ENCODE peak calls at places on chromosomes 16 and 17, in six cellular contexts. D, U, E, H, I and C are unnamed samples.
A peak's percentile ranks its signal among the peaks of the same experiment; 100 is the strongest.

GRCh38 chr17:78022425-78022824 is 63.9 kb downstream of the TNRC6C start:
- DNase-seq in D (no peak), U (no peak), E (no peak), H (no peak), I (no peak), C (no peak)

GRCh38 chr16:12531937-12532336 is 271.8 kb downstream of the CPPED1 start:
- DNase-seq in D (peak; percentile 2), U (no peak), E (no peak), H (no peak), I (no peak), C (no peak)

GRCh38 chr16:87445486-87445885 is 47.3 kb downstream of the ZCCHC14 start:
- DNase-seq in D (peak; percentile 25), U (no peak), E (no peak), H (no peak), I (no peak), C (no peak)

GRCh38 chr17:7834554-7834890 is 505 bp downstream of the KDM6B start:
- DNase-seq in D (peak; percentile 81), U (no peak), E (no peak), H (peak; percentile 81), I (peak; percentile 58), C (no peak)

GRCh38 chr16:10266809-10267208 is 84.6 kb upstream of the GRIN2A start:
- DNase-seq in D (no peak), U (no peak), E (peak; percentile 54), H (no peak), I (no peak), C (no peak)

GRCh38 chr16:89256651-89257254 is 39.2 kb downstream of the ZNF778 start:
- DNase-seq in D (peak; percentile 81), U (no peak), E (no peak), H (peak; percentile 46), I (peak; percentile 41), C (no peak)

GRCh38 chr16:50685456-50686058 is 4.4 kb upstream of the SNX20 start:
- DNase-seq in D (no peak), U (peak; percentile 38), E (no peak), H (no peak), I (no peak), C (no peak)

GRCh38 chr17:45292696-45293412 is 24.0 kb downstream of the MAP3K14 start:
- DNase-seq in D (peak; percentile 63), U (no peak), E (no peak), H (no peak), I (no peak), C (no peak)

GRCh38 chr17:50844117-50844700 is 8.8 kb downstream of the WFIKKN2 start:
- DNase-seq in D (no peak), U (no peak), E (no peak), H (no peak), I (no peak), C (no peak)

GRCh38 chr17:31581022-31581483 is 189.6 kb downstream of the RAB11FIP4 start:
- DNase-seq in D (peak; percentile 78), U (no peak), E (no peak), H (peak; percentile 71), I (peak; percentile 83), C (peak; percentile 64)

GRCh38 chr17:8012996-8013640 is 10.7 kb downstream of the GUCY2D start:
- DNase-seq in D (no peak), U (no peak), E (no peak), H (no peak), I (no peak), C (no peak)

GRCh38 chr17:40694584-40694983 is 9.0 kb downstream of the KRT24 start:
- DNase-seq in D (no peak), U (no peak), E (no peak), H (no peak), I (no peak), C (no peak)

GRCh38 chr17:74840989-74841666 is 18.6 kb downstream of the GRIN2C start:
- DNase-seq in D (peak; percentile 73), U (no peak), E (no peak), H (peak; percentile 45), I (peak; percentile 19), C (no peak)

GRCh38 chr16:50309156-50309526 is 42.8 kb downstream of the ADCY7 start:
- DNase-seq in D (no peak), U (no peak), E (no peak), H (no peak), I (no peak), C (no peak)

GRCh38 chr16:56860226-56861020 is 4.6 kb upstream of the SLC12A3 start:
- DNase-seq in D (no peak), U (peak; percentile 82), E (peak; percentile 75), H (no peak), I (no peak), C (no peak)

GRCh38 chr17:29341726-29342125 is 47.8 kb upstream of the NUFIP2 start:
- DNase-seq in D (no peak), U (no peak), E (no peak), H (no peak), I (peak; percentile 57), C (no peak)

GRCh38 chr16:30715777-30716445 is 16.9 kb downstream of the SRCAP start:
- DNase-seq in D (no peak), U (no peak), E (no peak), H (no peak), I (peak; percentile 42), C (no peak)

GRCh38 chr17:19744922-19745757 is 3.0 kb downstream of the ALDH3A1 start:
- DNase-seq in D (peak; percentile 96), U (no peak), E (no peak), H (peak; percentile 89), I (peak; percentile 57), C (peak; percentile 73)

GRCh38 chr16:74226361-74226979 is 70.1 kb upstream of the PSMD7 start:
- DNase-seq in D (no peak), U (no peak), E (no peak), H (no peak), I (no peak), C (no peak)

GRCh38 chr16:72099377-72099818 is 5.8 kb downstream of the DHX38 start:
- DNase-seq in D (peak; percentile 60), U (peak; percentile 64), E (peak; percentile 13), H (peak; percentile 37), I (peak; percentile 45), C (no peak)
- TF ChIP-seq CTCF in D (peak; percentile 61), U (peak; percentile 77), E (peak; percentile 58), H (peak; percentile 14), I (peak; percentile 52), C (peak; percentile 48)

GRCh38 chr17:48723555-48724239 is 712 bp downstream of the PRAC2 start:
- DNase-seq in D (no peak), U (no peak), E (no peak), H (no peak), I (no peak), C (no peak)

GRCh38 chr17:48722924-48723554 is at the start of gene PRAC2:
- DNase-seq in D (no peak), U (no peak), E (no peak), H (no peak), I (no peak), C (no peak)

GRCh38 chr17:48720263-48721008 is 1.9 kb downstream of the PRAC1 start:
- DNase-seq in D (no peak), U (no peak), E (no peak), H (no peak), I (no peak), C (no peak)

GRCh38 chr17:48721009-48721402 is 1.3 kb downstream of the PRAC1 start:
- DNase-seq in D (no peak), U (no peak), E (no peak), H (no peak), I (no peak), C (no peak)

GRCh38 chr17:48722201-48722907 is at the start of gene PRAC1:
- DNase-seq in D (no peak), U (no peak), E (no peak), H (no peak), I (no peak), C (no peak)
- H3K27me3 ChIP-seq in D (peaks cover 11% of the 10 kb centered on the region), U (peaks cover 16% of the 10 kb centered on the region), E (peaks cover 64% of the 10 kb centered on the region), H (peaks cover 12% of the 10 kb centered on the region), I (peaks cover 86% of the 10 kb centered on the region), C (peaks cover 69% of the 10 kb centered on the region)

GRCh38 chr17:13017623-13018462 is at the start of gene ELAC2:
- DNase-seq in D (peak; percentile 97), U (peak; percentile 96), E (peak; percentile 88), H (peak; percentile 98), I (peak; percentile 98), C (peak; percentile 89)
- TF ChIP-seq CTCF in D (peak; percentile 16), U (no peak), E (no peak), H (no peak), I (peak; percentile 20), C (peak; percentile 30)

GRCh38 chr17:76138234-76138895 is 2.7 kb downstream of the FOXJ1 start:
- DNase-seq in D (peak; percentile 50), U (no peak), E (no peak), H (no peak), I (no peak), C (no peak)
- H3K27me3 ChIP-seq in D (no peaks in the 10 kb centered on the region), U (no peaks in the 10 kb centered on the region), E (peaks cover 11% of the 10 kb centered on the region), H (no peaks in the 10 kb centered on the region), I (peaks cover 3% of the 10 kb centered on the region), C (peaks cover 17% of the 10 kb centered on the region)

GRCh38 chr17:61795546-61795945 is 67.8 kb downstream of the BRIP1 start:
- DNase-seq in D (no peak), U (no peak), E (no peak), H (no peak), I (no peak), C (no peak)

GRCh38 chr17:61803216-61803615 is 60.1 kb downstream of the BRIP1 start:
- DNase-seq in D (no peak), U (no peak), E (no peak), H (no peak), I (no peak), C (no peak)

GRCh38 chr17:61797283-61797682 is 66.0 kb downstream of the BRIP1 start:
- DNase-seq in D (no peak), U (no peak), E (no peak), H (no peak), I (no peak), C (no peak)

GRCh38 chr17:61803796-61804195 is 59.5 kb downstream of the BRIP1 start:
- DNase-seq in D (no peak), U (no peak), E (no peak), H (no peak), I (no peak), C (no peak)

DNA sequence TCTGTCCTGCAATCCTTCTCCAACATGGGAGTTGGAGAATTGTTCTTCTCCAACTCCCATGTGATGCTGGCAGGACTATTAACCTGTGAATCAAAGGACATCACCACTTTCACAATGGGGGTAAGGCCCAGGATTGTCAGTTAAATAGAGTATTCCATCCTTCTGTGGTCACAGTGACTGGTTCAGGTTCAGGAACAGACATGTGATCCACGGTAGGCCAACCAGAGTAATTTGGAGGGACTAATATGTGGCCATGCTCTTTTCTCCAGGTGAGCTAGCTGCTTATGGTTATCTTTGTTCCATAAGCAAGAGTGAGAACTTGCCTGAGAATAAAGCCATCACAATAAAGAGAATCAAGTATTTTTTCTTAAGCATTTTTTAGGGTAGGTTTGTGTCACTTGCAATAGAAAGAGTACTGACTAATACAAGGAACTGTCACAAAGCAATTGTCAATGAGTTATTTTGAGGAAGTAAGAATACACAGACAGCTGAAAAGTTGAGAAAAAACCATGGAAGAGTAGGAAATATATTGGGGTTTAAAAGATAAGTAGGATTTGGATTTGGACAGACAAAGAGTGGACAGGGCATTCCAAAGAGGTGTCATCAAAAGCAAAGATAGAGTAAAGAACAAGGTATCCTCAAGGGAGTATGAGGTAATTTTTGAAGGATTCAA is 63.4 kb downstream of the BRIP1 start:
- DNase-seq in D (no peak), U (no peak), E (no peak), H (no peak), I (no peak), C (no peak)
- TF ChIP-seq CTCF in D (no peak), U (no peak), E (no peak), H (no peak), I (no peak), C (no peak)

GRCh38 chr17:63704259-63704576 is 4.3 kb upstream of the LIMD2 start:
- DNase-seq in D (no peak), U (no peak), E (no peak), H (no peak), I (no peak), C (no peak)
- H3K27me3 ChIP-seq in D (no peaks in the 10 kb centered on the region), U (no peaks in the 10 kb centered on the region), E (no peaks in the 10 kb centered on the region), H (no peaks in the 10 kb centered on the region), I (no peaks in the 10 kb centered on the region), C (no peaks in the 10 kb centered on the region)